ENCODE peak calls at places on chromosomes 1 and 21, in seven cellular contexts. G, V, A, F, U, L and Q are unnamed samples.

GRCh38 chr21:44054710-44055109 is 42.6 kb downstream of the TRAPPC10 start:
- DNase-seq in G (no peak), V (no peak), A (no peak), F (no peak), U (no peak), L (peak), Q (no peak)

GRCh38 chr1:2451744-2452582 is 24.1 kb upstream of the PLCH2 start:
- DNase-seq in G (no peak), V (no peak), A (no peak), F (no peak), U (no peak), L (peak), Q (no peak)

GRCh38 chr1:31198591-31198990 is 41.1 kb downstream of the NKAIN1 start:
- DNase-seq in G (no peak), V (no peak), A (no peak), F (no peak), U (no peak), L (no peak), Q (no peak)

GRCh38 chr1:229461032-229461668 is 27.3 kb upstream of the ACTA1 start:
- DNase-seq in G (no peak), V (peak), A (no peak), F (no peak), U (no peak), L (no peak), Q (no peak)

GRCh38 chr1:118960567-118961136 is 27.5 kb downstream of the TBX15 start:
- DNase-seq in G (no peak), V (no peak), A (peak), F (peak), U (no peak), L (peak), Q (no peak)

GRCh38 chr1:172272087-172272486 is 148.4 kb upstream of the C1orf105 start:
- DNase-seq in G (no peak), V (no peak), A (no peak), F (no peak), U (no peak), L (no peak), Q (no peak)

GRCh38 chr21:40615503-40616376 is 231.2 kb downstream of the DSCAM start:
- DNase-seq in G (no peak), V (no peak), A (no peak), F (no peak), U (no peak), L (peak), Q (no peak)

GRCh38 chr1:208269338-208269666 is 25.1 kb upstream of the PLXNA2 start:
- DNase-seq in G (no peak), V (no peak), A (no peak), F (no peak), U (no peak), L (no peak), Q (no peak)

GRCh38 chr1:68016364-68016763 is 34.1 kb downstream of the DIRAS3 start:
- DNase-seq in G (no peak), V (no peak), A (no peak), F (peak), U (no peak), L (peak), Q (no peak)

GRCh38 chr1:84936116-84936810 is 43.3 kb upstream of the LPAR3 start:
- DNase-seq in G (no peak), V (no peak), A (no peak), F (peak), U (no peak), L (peak), Q (no peak)

GRCh38 chr21:28761709-28762356 is 230.8 kb downstream of the LTN1 start:
- DNase-seq in G (no peak), V (no peak), A (no peak), F (no peak), U (no peak), L (peak), Q (no peak)

GRCh38 chr1:12284486-12284885 is 54.7 kb downstream of the VPS13D start:
- DNase-seq in G (no peak), V (no peak), A (no peak), F (no peak), U (no peak), L (no peak), Q (no peak)

GRCh38 chr1:115714572-115715141 is 53.9 kb downstream of the CASQ2 start:
- DNase-seq in G (no peak), V (no peak), A (peak), F (no peak), U (no peak), L (no peak), Q (no peak)

GRCh38 chr1:218380125-218380977 is 35.2 kb downstream of the TGFB2 start:
- DNase-seq in G (no peak), V (no peak), A (peak), F (peak), U (no peak), L (peak), Q (no peak)

GRCh38 chr1:156001682-156002171 is 19.0 kb downstream of the SSR2 start:
- DNase-seq in G (no peak), V (no peak), A (no peak), F (no peak), U (no peak), L (peak), Q (no peak)

GRCh38 chr1:43253876-43254275 is 15.9 kb upstream of the TMEM125 start:
- DNase-seq in G (no peak), V (no peak), A (no peak), F (no peak), U (no peak), L (no peak), Q (no peak)

GRCh38 chr1:205066221-205066818 is 17.9 kb downstream of the TMEM81 start:
- DNase-seq in G (no peak), V (no peak), A (no peak), F (no peak), U (peak), L (no peak), Q (no peak)

GRCh38 chr1:16112558-16113555 is 39.4 kb upstream of the FAM131C start:
- DNase-seq in G (no peak), V (no peak), A (no peak), F (no peak), U (no peak), L (peak), Q (no peak)

GRCh38 chr1:220787069-220787614 is 429 bp downstream of the MTARC1 start:
- DNase-seq in G (no peak), V (peak), A (peak), F (no peak), U (peak), L (no peak), Q (no peak)